ENCODE peak calls at places on chromosomes 2 and 18, in four cellular contexts. One of them, this sample, is unnamed.

GRCh38 chr2:727071-727470 is 49.9 kb upstream of the TMEM18 start:
- DNase-seq in naive B cell: no peak
- DNase-seq in endothelial cell: no peak
- DNase-seq in A549: no peak
- DNase-seq in this sample: no peak

GRCh38 chr18:62937065-62937464 is 221.7 kb downstream of the PHLPP1 start:
- DNase-seq in naive B cell: no peak
- DNase-seq in endothelial cell: no peak
- DNase-seq in A549: peak; percentile 20
- DNase-seq in this sample: no peak

GRCh38 chr2:101770672-101771071 is 73.2 kb downstream of the MAP4K4 start:
- DNase-seq in naive B cell: no peak
- DNase-seq in endothelial cell: peak; percentile 32
- DNase-seq in A549: peak; percentile 67
- DNase-seq in this sample: no peak

GRCh38 chr2:20567926-20568179 is 83.0 kb downstream of the HS1BP3 start:
- DNase-seq in naive B cell: no peak
- DNase-seq in endothelial cell: no peak
- DNase-seq in A549: no peak
- DNase-seq in this sample: no peak

GRCh38 chr2:216789088-216789487 is 70.8 kb downstream of the TNP1 start:
- DNase-seq in naive B cell: no peak
- DNase-seq in endothelial cell: no peak
- DNase-seq in A549: no peak
- DNase-seq in this sample: no peak

GRCh38 chr2:71600572-71600971 is 147.2 kb downstream of the DYSF start:
- DNase-seq in naive B cell: no peak
- DNase-seq in endothelial cell: no peak
- DNase-seq in A549: no peak
- DNase-seq in this sample: no peak

GRCh38 chr2:233976690-233977294 is 59.6 kb downstream of the TRPM8 start:
- DNase-seq in naive B cell: peak; percentile 24
- DNase-seq in endothelial cell: peak; percentile 34
- DNase-seq in A549: peak; percentile 84
- DNase-seq in this sample: peak; percentile 45

GRCh38 chr2:216348909-216349308 is 23.4 kb downstream of the MARCHF4 start:
- DNase-seq in naive B cell: no peak
- DNase-seq in endothelial cell: no peak
- DNase-seq in A549: no peak
- DNase-seq in this sample: no peak

GRCh38 chr2:147688252-147688651 is 156.6 kb upstream of the ACVR2A start:
- DNase-seq in naive B cell: no peak
- DNase-seq in endothelial cell: no peak
- DNase-seq in A549: no peak
- DNase-seq in this sample: no peak

GRCh38 chr2:97819769-97820168 is 106.4 kb downstream of the ZAP70 start:
- DNase-seq in naive B cell: no peak
- DNase-seq in endothelial cell: no peak
- DNase-seq in A549: no peak
- DNase-seq in this sample: no peak

GRCh38 chr18:4636957-4637356 is 181.8 kb upstream of the DLGAP1 start:
- DNase-seq in naive B cell: no peak
- DNase-seq in endothelial cell: peak; percentile 8
- DNase-seq in A549: no peak
- DNase-seq in this sample: no peak

GRCh38 chr2:46886268-46887027 is 29.2 kb downstream of the MCFD2 start:
- DNase-seq in naive B cell: no peak
- DNase-seq in endothelial cell: no peak
- DNase-seq in A549: no peak
- DNase-seq in this sample: no peak

GRCh38 chr2:6639870-6640639 is 225.7 kb downstream of the CMPK2 start:
- DNase-seq in naive B cell: no peak
- DNase-seq in endothelial cell: peak; percentile 11
- DNase-seq in A549: no peak
- DNase-seq in this sample: no peak

GRCh38 chr2:207990784-207991183 is 34.5 kb downstream of the PLEKHM3 start:
- DNase-seq in naive B cell: no peak
- DNase-seq in endothelial cell: no peak
- DNase-seq in A549: no peak
- DNase-seq in this sample: no peak

GRCh38 chr2:120737802-120738516 is 2.3 kb downstream of the GLI2 start:
- DNase-seq in naive B cell: no peak
- DNase-seq in endothelial cell: no peak
- DNase-seq in A549: peak; percentile 27
- DNase-seq in this sample: no peak

This sample was measured in retinal pigment epithelial cell.